ENCODE peak calls at places on chromosomes 3 and 15, in five cellular contexts. K is HepG2, Q is GM12878, U is K562, S is SK-N-SH. J is an unnamed sample.

GRCh38 chr3:121998588-121999473 is 23.2 kb downstream of the ILDR1 start:
- DNase-seq in K (no peak), U (no peak), S (no peak), Q (no peak), J (no peak)

GRCh38 chr3:35484939-35485605 is 154.3 kb upstream of the ARPP21 start:
- DNase-seq in K (no peak), U (no peak), Q (no peak), S (no peak), J (no peak)

GRCh38 chr3:31997500-31997899 is 15.9 kb downstream of the ZNF860 start:
- DNase-seq in K (no peak), Q (no peak), S (no peak), U (no peak), J (no peak)

GRCh38 chr3:187211532-187212274 is 14.4 kb downstream of the RTP1 start:
- DNase-seq in K (no peak), S (no peak), Q (no peak), U (no peak), J (no peak)

GRCh38 chr3:124107491-124107890 is 115.6 kb upstream of the ROPN1 start:
- DNase-seq in S (no peak), K (no peak), Q (no peak), U (no peak), J (no peak)

GRCh38 chr3:179196098-179196497 is 47.9 kb downstream of the PIK3CA start:
- DNase-seq in U (no peak), Q (peak), S (no peak), K (no peak), J (no peak)

GRCh38 chr3:47298439-47298838 is 15.7 kb downstream of the KLHL18 start:
- DNase-seq in U (no peak), S (no peak), K (no peak), Q (no peak), J (no peak)

GRCh38 chr3:165259518-165260193 is 63.5 kb upstream of the SLITRK3 start:
- DNase-seq in S (no peak), U (no peak), K (no peak), Q (no peak), J (no peak)

GRCh38 chr15:59283717-59284336 is 77.2 kb downstream of the LDHAL6B start:
- DNase-seq in Q (no peak), U (no peak), K (peak), S (no peak), J (no peak)

GRCh38 chr15:43270113-43270665 is 3.5 kb upstream of the TGM5 start:
- DNase-seq in S (no peak), Q (no peak), K (no peak), U (no peak), J (no peak)

GRCh38 chr15:99708563-99708962 is 24.7 kb downstream of the LYSMD4 start:
- DNase-seq in K (no peak), U (no peak), Q (no peak), S (no peak), J (no peak)

GRCh38 chr3:37526511-37526910 is 335.2 kb upstream of the CTDSPL start:
- DNase-seq in S (no peak), U (no peak), Q (no peak), K (no peak), J (no peak)

GRCh38 chr3:21435871-21436270 is 315.1 kb downstream of the ZNF385D start:
- DNase-seq in S (no peak), Q (no peak), U (no peak), K (no peak), J (no peak)

GRCh38 chr3:128584412-128585020 is 66.1 kb downstream of the RPN1 start:
- DNase-seq in Q (peak), K (peak), S (peak), U (peak), J (peak)

GRCh38 chr15:29418931-29419330 is 149.3 kb upstream of the NSMCE3 start:
- DNase-seq in K (no peak), S (no peak), Q (no peak), U (no peak), J (no peak)

GRCh38 chr3:168073842-168074311 is 21.8 kb downstream of the GOLIM4 start:
- DNase-seq in Q (no peak), K (no peak), S (no peak), U (no peak), J (no peak)

GRCh38 chr3:33883538-33884203 is 85.2 kb downstream of the PDCD6IP start:
- DNase-seq in K (peak), Q (no peak), U (peak), S (peak), J (no peak)

GRCh38 chr3:14082108-14082657 is 42.5 kb downstream of the CHCHD4 start:
- DNase-seq in K (no peak), U (no peak), Q (peak), S (no peak), J (no peak)

GRCh38 chr15:61315471-61315870 is 86.4 kb upstream of the RORA start:
- DNase-seq in K (no peak), U (no peak), Q (no peak), S (no peak), J (no peak)

GRCh38 chr15:61319892-61320291 is 90.8 kb upstream of the RORA start:
- DNase-seq in Q (no peak), S (no peak), K (no peak), U (no peak), J (no peak)

GRCh38 chr15:61314443-61314842 is 85.3 kb upstream of the RORA start:
- DNase-seq in U (no peak), S (no peak), K (no peak), Q (no peak), J (no peak)

GRCh38 chr15:61318802-61319201 is 89.7 kb upstream of the RORA start:
- DNase-seq in Q (no peak), U (no peak), S (no peak), K (no peak), J (no peak)

GRCh38 chr15:61318276-61318675 is 89.2 kb upstream of the RORA start:
- DNase-seq in U (no peak), Q (no peak), K (no peak), S (peak), J (no peak)
- TF ChIP-seq FOXM1 in U (no peak), Q (no peak), K (no peak), S (no peak), J (no peak)

GRCh38 chr3:49799761-49800160 is at the start of gene CDHR4:
- DNase-seq in Q (no peak), U (no peak), K (peak), S (no peak), J (no peak)
- TF ChIP-seq FOXM1 in Q (no peak), U (no peak), K (no peak), S (no peak), J (no peak)

GRCh38 chr3:160098261-160098908 is 109.8 kb downstream of the IL12A start:
- DNase-seq in Q (no peak), U (no peak), S (no peak), K (no peak), J (no peak)
- TF ChIP-seq FOXM1 in Q (no peak), U (no peak), S (no peak), K (no peak), J (no peak)

GRCh38 chr3:129723558-129724324 is 117.3 kb upstream of the PLXND1 start:
- DNase-seq in U (no peak), Q (no peak), K (no peak), S (no peak), J (no peak)
- TF ChIP-seq FOXM1 in U (no peak), Q (no peak), K (no peak), S (no peak), J (no peak)

DNA sequence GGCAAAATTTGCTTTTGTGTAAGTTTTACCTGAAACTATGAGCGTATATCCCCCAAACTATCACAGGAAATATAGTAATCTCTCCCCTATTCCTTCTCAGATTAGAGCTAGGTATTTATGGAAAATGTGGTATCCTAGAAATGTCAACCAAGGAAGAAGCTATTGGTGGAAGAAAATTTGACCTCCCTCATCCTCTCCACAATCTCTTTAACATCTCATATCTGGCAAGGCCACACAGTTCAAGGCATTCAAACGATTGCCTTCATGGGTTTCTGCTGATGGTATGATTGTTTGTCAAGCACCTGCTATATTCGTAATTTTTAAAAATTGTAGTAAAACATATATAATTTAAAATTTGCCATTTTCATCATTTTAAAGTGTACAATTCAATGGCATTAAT is 27.5 kb upstream of the DRD3 start:
- DNase-seq in U (no peak), S (no peak), Q (no peak), K (no peak), J (no peak)
- TF ChIP-seq FOXM1 in U (no peak), S (no peak), Q (no peak), K (no peak), J (no peak)

J was measured in HEK293T.